ENCODE peak calls at places on chromosomes 5 and 9, in five cellular contexts. P, E, S, D and V are unnamed samples.

GRCh38 chr5:125883223-125883622 is 540.0 kb upstream of the GRAMD2B start:
- DNase-seq in P (no peak), E (no peak), S (no peak), D (no peak), V (no peak)

GRCh38 chr5:83564069-83564749 is 92.7 kb downstream of the VCAN start:
- DNase-seq in P (peak; percentile 58), E (no peak), S (no peak), D (no peak), V (no peak)

GRCh38 chr9:4620046-4620765 is 41.9 kb upstream of the PLPP6 start:
- DNase-seq in P (no peak), E (no peak), S (no peak), D (no peak), V (no peak)

GRCh38 chr5:119037496-119038215 is 33.2 kb upstream of the DMXL1 start:
- DNase-seq in P (no peak), E (no peak), S (no peak), D (peak; percentile 53), V (no peak)

GRCh38 chr9:131270171-131271015 is 5.9 kb downstream of the FAM78A start:
- DNase-seq in P (no peak), E (peak; percentile 40), S (peak; percentile 16), D (peak; percentile 36), V (no peak)

GRCh38 chr5:16522096-16522495 is 56.5 kb upstream of the ZNF622 start:
- DNase-seq in P (peak; percentile 64), E (no peak), S (no peak), D (no peak), V (no peak)

GRCh38 chr5:89117131-89117644 is 234.2 kb upstream of the MEF2C start:
- DNase-seq in P (peak; percentile 46), E (no peak), S (no peak), D (peak; percentile 6), V (no peak)

GRCh38 chr9:137150485-137151060 is 11.6 kb downstream of the GRIN1 start:
- DNase-seq in P (no peak), E (peak; percentile 55), S (no peak), D (peak; percentile 76), V (no peak)

GRCh38 chr5:60417500-60418181 is 282.3 kb downstream of the DEPDC1B start:
- DNase-seq in P (no peak), E (no peak), S (no peak), D (no peak), V (no peak)

GRCh38 chr9:130290353-130291181 is 25.0 kb downstream of the HMCN2 start:
- DNase-seq in P (no peak), E (no peak), S (no peak), D (no peak), V (no peak)

GRCh38 chr9:93302586-93303257 is 118.8 kb downstream of the WNK2 start:
- DNase-seq in P (peak; percentile 74), E (peak; percentile 44), S (peak; percentile 58), D (peak; percentile 81), V (no peak)

GRCh38 chr5:155919125-155919524 is 407.8 kb upstream of the SGCD start:
- DNase-seq in P (no peak), E (no peak), S (no peak), D (no peak), V (no peak)

GRCh38 chr9:38226491-38226951 is 157.5 kb upstream of the SHB start:
- DNase-seq in P (no peak), E (no peak), S (peak; percentile 32), D (no peak), V (no peak)

GRCh38 chr9:132749316-132749715 is 79.1 kb downstream of the GTF3C4 start:
- DNase-seq in P (no peak), E (no peak), S (no peak), D (no peak), V (no peak)

GRCh38 chr9:76677481-76678055 is 86.7 kb upstream of the PCA3 start:
- DNase-seq in P (no peak), E (no peak), S (no peak), D (peak; percentile 58), V (no peak)

GRCh38 chr5:115825948-115826347 is 9.5 kb upstream of the CDO1 start:
- DNase-seq in P (no peak), E (no peak), S (no peak), D (no peak), V (no peak)

GRCh38 chr5:61414806-61415205 is 82.7 kb downstream of the ZSWIM6 start:
- DNase-seq in P (no peak), E (no peak), S (no peak), D (no peak), V (no peak)

GRCh38 chr5:141360685-141361084 is 891 bp downstream of the PCDHGB2 start:
- DNase-seq in P (no peak), E (no peak), S (no peak), D (no peak), V (no peak)

GRCh38 chr5:141362719-141363118 is 1.2 kb upstream of the PCDHGA5 start:
- DNase-seq in P (no peak), E (no peak), S (no peak), D (no peak), V (no peak)

GRCh38 chr5:141359790-141360426 is at the start of gene PCDHGB2:
- DNase-seq in P (no peak), E (no peak), S (no peak), D (no peak), V (no peak)

GRCh38 chr5:141366016-141366896 is 2.3 kb downstream of the PCDHGA5 start:
- DNase-seq in P (no peak), E (no peak), S (no peak), D (no peak), V (no peak)

GRCh38 chr5:141363952-141364660 is at the start of gene PCDHGA5:
- DNase-seq in P (no peak), E (no peak), S (no peak), D (no peak), V (no peak)
- TF ChIP-seq CTCF in P (no peak), E (no peak), S (no peak), D (no peak), V (no peak)

GRCh38 chr9:134642385-134643181 is 980 bp downstream of the COL5A1 start:
- DNase-seq in P (peak; percentile 68), E (no peak), S (no peak), D (peak; percentile 26), V (peak; percentile 53)
- TF ChIP-seq CTCF in P (peak; percentile 30), E (no peak), S (no peak), D (no peak), V (no peak)

GRCh38 chr5:149364719-149365118 is 6.9 kb downstream of the PCYOX1L start:
- DNase-seq in P (no peak), E (no peak), S (no peak), D (no peak), V (no peak)

GRCh38 chr5:149362541-149362940 is 4.7 kb downstream of the PCYOX1L start:
- DNase-seq in P (no peak), E (no peak), S (no peak), D (no peak), V (no peak)

GRCh38 chr5:149365418-149365817 is 7.6 kb downstream of the PCYOX1L start:
- DNase-seq in P (no peak), E (no peak), S (no peak), D (no peak), V (no peak)

GRCh38 chr5:149363345-149363744 is 5.5 kb downstream of the PCYOX1L start:
- DNase-seq in P (no peak), E (no peak), S (no peak), D (no peak), V (no peak)

DNA sequence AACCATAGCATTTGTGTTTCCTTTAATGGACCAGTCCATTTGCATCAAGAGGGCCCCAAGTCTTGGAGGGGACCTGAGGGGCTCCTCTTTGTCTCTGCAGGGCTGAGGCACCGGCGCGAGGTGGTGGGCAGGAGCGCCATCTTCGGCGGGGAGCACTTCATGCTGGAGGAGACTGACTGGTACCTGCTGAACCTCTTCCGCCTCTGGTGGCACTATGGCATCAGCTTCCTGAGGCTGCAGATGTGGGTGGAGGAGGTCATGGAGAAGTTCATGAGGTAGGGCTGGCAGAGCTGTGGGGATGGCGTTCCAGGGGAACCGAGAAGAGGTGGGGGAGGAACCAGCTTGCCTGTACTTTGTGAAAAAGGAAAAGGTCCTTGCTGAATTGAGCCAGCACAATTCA is 6.1 kb downstream of the PCYOX1L start:
- DNase-seq in P (no peak), E (no peak), S (no peak), D (no peak), V (no peak)
- TF ChIP-seq CTCF in P (no peak), E (no peak), S (no peak), D (no peak), V (no peak)

GRCh38 chr9:127858041-127858512 is 3.6 kb upstream of the ENG start:
- DNase-seq in P (no peak), E (no peak), S (no peak), D (peak; percentile 63), V (no peak)

GRCh38 chr9:127854169-127854833 is at the start of gene ENG:
- DNase-seq in P (peak; percentile 55), E (no peak), S (peak; percentile 53), D (peak; percentile 53), V (no peak)

GRCh38 chr9:127855522-127855921 is 1.1 kb upstream of the ENG start:
- DNase-seq in P (no peak), E (no peak), S (no peak), D (no peak), V (no peak)

GRCh38 chr9:127856094-127856740 is 1.8 kb upstream of the ENG start:
- DNase-seq in P (no peak), E (no peak), S (no peak), D (no peak), V (no peak)

DNA sequence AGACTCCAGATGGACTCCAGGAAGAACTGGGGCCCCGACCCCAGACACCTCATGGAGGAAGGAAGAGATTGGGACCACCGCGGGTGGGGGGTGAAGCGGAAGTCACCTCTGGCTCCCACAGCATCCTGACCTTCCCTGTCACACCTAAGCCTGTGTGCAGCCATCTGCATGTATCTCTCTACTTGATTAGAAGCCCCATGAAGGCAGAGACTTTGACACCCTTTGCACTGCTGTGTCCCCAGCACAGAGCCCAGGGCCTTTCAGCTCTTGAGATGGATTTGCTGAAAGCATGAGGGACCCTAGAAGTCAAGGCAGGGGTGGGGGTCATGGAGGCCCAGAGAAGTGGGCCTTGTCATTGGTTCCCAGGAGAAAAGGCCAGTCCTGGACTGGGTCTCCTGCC is 2.8 kb upstream of the ENG start:
- DNase-seq in P (no peak), E (no peak), S (no peak), D (no peak), V (no peak)
- TF ChIP-seq CTCF in P (no peak), E (no peak), S (no peak), D (no peak), V (no peak)

DNA sequence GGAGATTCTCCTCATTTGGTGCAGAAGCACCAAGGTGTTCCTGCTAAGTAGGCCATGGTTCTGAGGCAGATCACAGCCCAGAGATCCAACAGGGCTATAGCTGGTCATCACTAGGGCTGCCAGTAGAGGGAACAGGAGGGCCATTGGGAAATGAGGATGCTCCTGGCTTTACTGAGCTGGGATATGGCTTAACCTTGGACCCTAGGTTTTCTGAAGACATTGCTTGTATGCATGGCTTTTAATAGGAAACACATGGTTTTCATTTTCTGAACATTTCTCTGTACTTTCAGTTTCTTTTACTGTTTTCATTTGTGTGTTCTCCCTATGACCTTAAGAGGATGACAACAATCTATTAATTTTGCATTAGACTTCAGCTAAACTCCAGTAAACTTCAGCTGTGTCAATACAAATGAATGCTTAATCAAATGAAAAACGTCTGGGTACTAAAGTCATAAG is at the start of gene IFNW1:
- DNase-seq in P (no peak), E (no peak), S (no peak), D (no peak), V (no peak)
- TF ChIP-seq CTCF in P (no peak), E (no peak), S (no peak), D (no peak), V (no peak)